ENCODE peak calls at places on chromosomes 6 and 20, in six cellular contexts. One of them, this sample, is unnamed.

GRCh38 chr6:146593978-146594377 is 4.8 kb upstream of the ADGB start:
- DNase-seq in CD4-positive, alpha-beta T cell: no peak
- DNase-seq in endothelial cell of umbilical vein: no peak
- DNase-seq in HFFc6: no peak
- DNase-seq in testis: no peak
- DNase-seq in ovary: no peak
- DNase-seq in this sample: no peak

GRCh38 chr6:156876302-156876701 is 99.1 kb downstream of the ARID1B start:
- DNase-seq in CD4-positive, alpha-beta T cell: no peak
- DNase-seq in endothelial cell of umbilical vein: no peak
- DNase-seq in HFFc6: no peak
- DNase-seq in testis: no peak
- DNase-seq in ovary: no peak
- DNase-seq in this sample: peak; percentile 32

GRCh38 chr6:119929121-119929520 is 579.6 kb upstream of the MAN1A1 start:
- DNase-seq in CD4-positive, alpha-beta T cell: no peak
- DNase-seq in endothelial cell of umbilical vein: no peak
- DNase-seq in HFFc6: no peak
- DNase-seq in testis: no peak
- DNase-seq in ovary: no peak
- DNase-seq in this sample: no peak

GRCh38 chr6:75244063-75244575 is 518 bp upstream of the COX7A2 start:
- DNase-seq in CD4-positive, alpha-beta T cell: no peak
- DNase-seq in endothelial cell of umbilical vein: no peak
- DNase-seq in HFFc6: no peak
- DNase-seq in testis: no peak
- DNase-seq in ovary: no peak
- DNase-seq in this sample: no peak

GRCh38 chr6:35449287-35449881 is 2.8 kb upstream of the FANCE start:
- DNase-seq in CD4-positive, alpha-beta T cell: peak; percentile 14
- DNase-seq in endothelial cell of umbilical vein: peak; percentile 62
- DNase-seq in HFFc6: peak; percentile 77
- DNase-seq in testis: peak; percentile 36
- DNase-seq in ovary: no peak
- DNase-seq in this sample: no peak

GRCh38 chr6:13217206-13217905 is 111.0 kb downstream of the TBC1D7 start:
- DNase-seq in CD4-positive, alpha-beta T cell: no peak
- DNase-seq in endothelial cell of umbilical vein: peak; percentile 65
- DNase-seq in HFFc6: peak; percentile 27
- DNase-seq in testis: no peak
- DNase-seq in ovary: no peak
- DNase-seq in this sample: no peak

GRCh38 chr6:134315974-134316391 is 1.9 kb downstream of the SGK1 start:
- DNase-seq in CD4-positive, alpha-beta T cell: no peak
- DNase-seq in endothelial cell of umbilical vein: no peak
- DNase-seq in HFFc6: no peak
- DNase-seq in testis: peak; percentile 46
- DNase-seq in ovary: no peak
- DNase-seq in this sample: no peak

GRCh38 chr6:142289687-142290086 is 12.1 kb upstream of the ADGRG6 start:
- DNase-seq in CD4-positive, alpha-beta T cell: no peak
- DNase-seq in endothelial cell of umbilical vein: no peak
- DNase-seq in HFFc6: no peak
- DNase-seq in testis: no peak
- DNase-seq in ovary: no peak
- DNase-seq in this sample: no peak

GRCh38 chr6:88124925-88125557 is 41.1 kb downstream of the CNR1 start:
- DNase-seq in CD4-positive, alpha-beta T cell: no peak
- DNase-seq in endothelial cell of umbilical vein: no peak
- DNase-seq in HFFc6: no peak
- DNase-seq in testis: no peak
- DNase-seq in ovary: no peak
- DNase-seq in this sample: no peak

GRCh38 chr20:47971321-47971781 is 186.1 kb upstream of the SULF2 start:
- DNase-seq in CD4-positive, alpha-beta T cell: no peak
- DNase-seq in endothelial cell of umbilical vein: no peak
- DNase-seq in HFFc6: no peak
- DNase-seq in testis: no peak
- DNase-seq in ovary: no peak
- DNase-seq in this sample: no peak

GRCh38 chr6:19301980-19302379 is 535.2 kb upstream of the ID4 start:
- DNase-seq in CD4-positive, alpha-beta T cell: no peak
- DNase-seq in endothelial cell of umbilical vein: no peak
- DNase-seq in HFFc6: peak; percentile 1
- DNase-seq in testis: no peak
- DNase-seq in ovary: no peak
- DNase-seq in this sample: no peak

GRCh38 chr20:61849822-61850221 is 215.9 kb downstream of the TAF4 start:
- DNase-seq in CD4-positive, alpha-beta T cell: no peak
- DNase-seq in endothelial cell of umbilical vein: no peak
- DNase-seq in HFFc6: no peak
- DNase-seq in testis: no peak
- DNase-seq in ovary: no peak
- DNase-seq in this sample: no peak

DNA sequence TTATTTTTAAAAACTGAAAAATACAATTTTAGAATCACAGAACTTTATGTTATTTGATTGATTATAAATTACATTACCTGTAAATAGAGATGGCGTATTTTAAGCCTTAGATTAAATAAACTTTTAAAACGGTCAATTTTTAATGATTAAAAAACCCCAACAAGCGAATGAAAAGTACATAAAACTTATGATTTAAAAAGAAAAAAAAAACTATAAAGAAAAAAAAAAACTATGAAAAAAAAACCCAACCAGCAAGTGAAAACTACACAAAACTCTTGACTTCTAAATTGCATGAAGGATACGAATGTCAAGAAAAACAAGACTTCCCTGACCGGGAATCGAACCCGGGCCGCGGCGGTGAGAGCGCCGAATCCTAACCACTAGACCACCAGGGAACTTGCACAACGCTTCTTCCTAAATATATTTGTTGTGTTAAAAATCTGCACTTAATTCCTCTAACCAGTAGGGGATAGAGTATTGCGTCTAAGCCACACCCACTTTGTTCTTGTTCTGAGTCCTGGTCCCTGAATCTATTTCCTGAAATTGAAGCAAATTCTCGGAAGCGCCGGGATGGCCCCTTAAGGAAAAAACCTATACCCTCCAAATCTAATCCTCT is 10.7 kb upstream of the NCOA7 start:
- DNase-seq in CD4-positive, alpha-beta T cell: peak; percentile 81
- DNase-seq in endothelial cell of umbilical vein: peak; percentile 96
- DNase-seq in HFFc6: peak; percentile 87
- DNase-seq in testis: peak; percentile 88
- DNase-seq in ovary: peak; percentile 77
- DNase-seq in this sample: peak; percentile 71
- TF ChIP-seq CTCF in CD4-positive, alpha-beta T cell: no peak
- TF ChIP-seq CTCF in endothelial cell of umbilical vein: no peak
- TF ChIP-seq CTCF in HFFc6: peak; percentile 47
- TF ChIP-seq CTCF in testis: no peak
- TF ChIP-seq CTCF in ovary: peak; percentile 65
- TF ChIP-seq CTCF in this sample: no peak

GRCh38 chr20:3349786-3350185 is 57.7 kb downstream of the DNAAF9 start:
- DNase-seq in CD4-positive, alpha-beta T cell: no peak
- DNase-seq in endothelial cell of umbilical vein: no peak
- DNase-seq in HFFc6: no peak
- DNase-seq in testis: no peak
- DNase-seq in ovary: no peak
- DNase-seq in this sample: no peak
- TF ChIP-seq CTCF in CD4-positive, alpha-beta T cell: no peak
- TF ChIP-seq CTCF in endothelial cell of umbilical vein: no peak
- TF ChIP-seq CTCF in HFFc6: no peak
- TF ChIP-seq CTCF in testis: no peak
- TF ChIP-seq CTCF in ovary: no peak
- TF ChIP-seq CTCF in this sample: no peak

GRCh38 chr6:153787341-153787606 is 251.8 kb upstream of the OPRM1 start:
- DNase-seq in CD4-positive, alpha-beta T cell: no peak
- DNase-seq in endothelial cell of umbilical vein: no peak
- DNase-seq in HFFc6: no peak
- DNase-seq in testis: no peak
- DNase-seq in ovary: no peak
- DNase-seq in this sample: no peak

GRCh38 chr6:153790048-153790447 is 249.0 kb upstream of the OPRM1 start:
- DNase-seq in CD4-positive, alpha-beta T cell: no peak
- DNase-seq in endothelial cell of umbilical vein: no peak
- DNase-seq in HFFc6: peak; percentile 9
- DNase-seq in testis: no peak
- DNase-seq in ovary: no peak
- DNase-seq in this sample: no peak

DNA sequence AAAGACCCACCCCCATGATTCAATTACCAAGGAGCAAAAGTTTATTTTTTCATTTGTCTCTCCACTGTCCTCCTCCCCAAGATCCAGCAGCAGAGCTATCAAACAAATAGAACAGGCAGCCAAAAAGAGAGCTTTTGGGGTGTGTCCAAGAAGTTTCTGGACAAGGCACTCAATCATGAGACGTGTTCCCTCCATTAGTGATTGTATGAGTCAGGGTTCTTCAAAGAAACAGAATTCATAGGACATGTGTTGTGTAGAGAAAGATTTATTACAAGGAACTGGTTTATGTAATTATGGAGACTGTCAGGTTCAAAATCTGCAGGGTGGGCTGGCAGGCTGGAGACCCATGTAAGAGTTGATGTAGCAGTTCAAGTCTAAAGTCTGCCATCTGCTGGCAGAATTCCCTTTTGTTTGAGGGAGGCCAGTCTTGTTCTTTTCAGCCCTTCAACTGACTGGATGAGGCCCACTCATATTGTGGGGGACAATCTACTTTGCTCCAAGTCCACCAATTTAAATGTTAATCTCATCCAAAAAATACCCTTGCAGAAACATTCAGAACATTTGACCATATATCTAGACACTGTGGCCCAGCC is 248.1 kb upstream of the OPRM1 start:
- DNase-seq in CD4-positive, alpha-beta T cell: no peak
- DNase-seq in endothelial cell of umbilical vein: no peak
- DNase-seq in HFFc6: no peak
- DNase-seq in testis: peak; percentile 50
- DNase-seq in ovary: no peak
- DNase-seq in this sample: peak; percentile 48
- TF ChIP-seq CTCF in CD4-positive, alpha-beta T cell: no peak
- TF ChIP-seq CTCF in endothelial cell of umbilical vein: no peak
- TF ChIP-seq CTCF in HFFc6: no peak
- TF ChIP-seq CTCF in testis: peak; percentile 10
- TF ChIP-seq CTCF in ovary: no peak
- TF ChIP-seq CTCF in this sample: peak; percentile 57

GRCh38 chr6:139538366-139538765 is 163.9 kb upstream of the CITED2 start:
- DNase-seq in CD4-positive, alpha-beta T cell: no peak
- DNase-seq in endothelial cell of umbilical vein: peak; percentile 83
- DNase-seq in HFFc6: no peak
- DNase-seq in testis: no peak
- DNase-seq in ovary: no peak
- DNase-seq in this sample: no peak
- TF ChIP-seq CTCF in CD4-positive, alpha-beta T cell: no peak
- TF ChIP-seq CTCF in endothelial cell of umbilical vein: no peak
- TF ChIP-seq CTCF in HFFc6: no peak
- TF ChIP-seq CTCF in testis: no peak
- TF ChIP-seq CTCF in ovary: no peak
- TF ChIP-seq CTCF in this sample: no peak

DNA sequence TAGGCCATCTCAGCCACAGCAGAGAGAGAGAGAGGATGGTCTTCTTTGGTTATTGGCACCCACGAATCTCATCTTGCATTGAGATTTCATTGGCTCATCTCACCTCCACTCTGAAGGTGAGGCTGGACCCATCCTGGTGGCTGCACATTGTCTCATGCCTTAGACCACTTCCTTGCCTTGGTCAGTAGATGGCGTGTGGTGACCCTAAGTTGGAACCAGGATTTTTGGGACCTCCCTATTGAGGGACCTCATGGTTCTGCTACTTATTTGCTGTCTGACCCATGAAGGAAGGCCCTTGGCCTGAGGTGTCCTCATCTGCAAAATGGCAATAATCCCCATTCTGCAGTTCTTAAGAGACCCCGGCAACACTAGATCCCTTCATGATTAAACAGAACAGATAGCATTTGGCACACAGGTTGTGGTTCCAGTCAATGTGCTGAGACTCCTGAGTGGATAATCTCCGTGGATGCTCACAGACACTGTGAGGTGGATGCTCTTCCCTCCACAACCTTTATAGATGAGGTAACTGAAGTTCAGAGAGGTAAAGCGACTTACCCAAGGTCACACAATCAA is 21.5 kb upstream of the AAR2 start:
- DNase-seq in CD4-positive, alpha-beta T cell: no peak
- DNase-seq in endothelial cell of umbilical vein: peak; percentile 19
- DNase-seq in HFFc6: peak; percentile 9
- DNase-seq in testis: peak; percentile 21
- DNase-seq in ovary: no peak
- DNase-seq in this sample: peak; percentile 52
- TF ChIP-seq CTCF in CD4-positive, alpha-beta T cell: peak; percentile 38
- TF ChIP-seq CTCF in endothelial cell of umbilical vein: peak; percentile 49
- TF ChIP-seq CTCF in HFFc6: peak; percentile 77
- TF ChIP-seq CTCF in testis: peak; percentile 42
- TF ChIP-seq CTCF in ovary: no peak
- TF ChIP-seq CTCF in this sample: peak; percentile 90

DNA sequence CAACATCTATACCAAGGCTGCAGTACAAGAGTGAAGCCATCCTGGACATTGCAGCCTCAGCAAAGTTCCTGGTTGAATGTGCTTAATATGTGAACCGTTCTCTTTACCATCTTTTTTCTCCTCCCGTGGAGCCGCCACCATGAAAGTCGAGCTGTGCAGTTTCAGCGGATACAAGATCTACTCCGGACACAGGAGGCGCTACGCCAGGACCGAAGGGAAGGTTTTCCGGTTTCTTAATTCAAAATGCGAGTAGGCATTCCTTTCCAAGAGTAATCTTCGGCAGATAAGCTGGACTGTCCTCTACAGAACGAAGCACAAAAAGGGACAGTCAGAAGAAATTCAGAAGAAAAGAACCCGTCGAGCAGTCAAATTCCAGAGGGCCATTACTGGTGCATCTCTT is 8.4 kb upstream of the LINC00237 start:
- DNase-seq in CD4-positive, alpha-beta T cell: no peak
- DNase-seq in endothelial cell of umbilical vein: no peak
- DNase-seq in HFFc6: no peak
- DNase-seq in testis: no peak
- DNase-seq in ovary: no peak
- DNase-seq in this sample: no peak
- TF ChIP-seq CTCF in CD4-positive, alpha-beta T cell: no peak
- TF ChIP-seq CTCF in endothelial cell of umbilical vein: no peak
- TF ChIP-seq CTCF in HFFc6: no peak
- TF ChIP-seq CTCF in testis: no peak
- TF ChIP-seq CTCF in ovary: no peak
- TF ChIP-seq CTCF in this sample: no peak

GRCh38 chr20:31719644-31720485 is 2.8 kb downstream of the BCL2L1 start:
- DNase-seq in CD4-positive, alpha-beta T cell: no peak
- DNase-seq in endothelial cell of umbilical vein: no peak
- DNase-seq in HFFc6: peak; percentile 27
- DNase-seq in testis: no peak
- DNase-seq in ovary: no peak
- DNase-seq in this sample: no peak
- TF ChIP-seq CTCF in CD4-positive, alpha-beta T cell: no peak
- TF ChIP-seq CTCF in endothelial cell of umbilical vein: no peak
- TF ChIP-seq CTCF in HFFc6: no peak
- TF ChIP-seq CTCF in testis: no peak
- TF ChIP-seq CTCF in ovary: no peak
- TF ChIP-seq CTCF in this sample: no peak

GRCh38 chr6:105179244-105180065 is at the start of gene POPDC3:
- DNase-seq in CD4-positive, alpha-beta T cell: no peak
- DNase-seq in endothelial cell of umbilical vein: no peak
- DNase-seq in HFFc6: peak; percentile 18
- DNase-seq in testis: peak; percentile 29
- DNase-seq in ovary: no peak
- DNase-seq in this sample: peak; percentile 46
- TF ChIP-seq CTCF in CD4-positive, alpha-beta T cell: no peak
- TF ChIP-seq CTCF in endothelial cell of umbilical vein: no peak
- TF ChIP-seq CTCF in HFFc6: peak; percentile 35
- TF ChIP-seq CTCF in testis: no peak
- TF ChIP-seq CTCF in ovary: no peak
- TF ChIP-seq CTCF in this sample: no peak

This sample was measured in WERI-Rb-1.